ENCODE peak calls at places on chromosomes 2 and 18, in seven cellular contexts. One of them, this sample, is unnamed.

GRCh38 chr2:128370468-128371247 is 52.0 kb upstream of the HS6ST1 start:
- DNase-seq in GM12878: no peak
- DNase-seq in HCT116: no peak
- DNase-seq in H1: no peak
- DNase-seq in K562: no peak
- DNase-seq in SK-N-SH: no peak
- DNase-seq in HepG2: no peak
- DNase-seq in this sample: no peak

GRCh38 chr18:22517356-22517755 is 99.6 kb upstream of the CTAGE1 start:
- DNase-seq in GM12878: no peak
- DNase-seq in HCT116: no peak
- DNase-seq in H1: no peak
- DNase-seq in K562: no peak
- DNase-seq in SK-N-SH: no peak
- DNase-seq in HepG2: no peak
- DNase-seq in this sample: no peak

GRCh38 chr2:136448986-136449780 is 316.2 kb upstream of the THSD7B start:
- DNase-seq in GM12878: no peak
- DNase-seq in HCT116: no peak
- DNase-seq in H1: no peak
- DNase-seq in K562: no peak
- DNase-seq in SK-N-SH: peak; percentile 39
- DNase-seq in HepG2: no peak
- DNase-seq in this sample: no peak

GRCh38 chr2:231308219-231308618 is 87.3 kb upstream of the B3GNT7 start:
- DNase-seq in GM12878: no peak
- DNase-seq in HCT116: no peak
- DNase-seq in H1: no peak
- DNase-seq in K562: no peak
- DNase-seq in SK-N-SH: no peak
- DNase-seq in HepG2: no peak
- DNase-seq in this sample: no peak

GRCh38 chr2:224343226-224343625 is 58.7 kb downstream of the FAM124B start:
- DNase-seq in GM12878: no peak
- DNase-seq in HCT116: no peak
- DNase-seq in H1: no peak
- DNase-seq in K562: no peak
- DNase-seq in SK-N-SH: no peak
- DNase-seq in HepG2: no peak
- DNase-seq in this sample: no peak

GRCh38 chr2:12340164-12340563 is 376.6 kb upstream of the TRIB2 start:
- DNase-seq in GM12878: no peak
- DNase-seq in HCT116: no peak
- DNase-seq in H1: no peak
- DNase-seq in K562: no peak
- DNase-seq in SK-N-SH: no peak
- DNase-seq in HepG2: no peak
- DNase-seq in this sample: no peak

GRCh38 chr2:78245394-78246140 is 723.4 kb upstream of the LRRTM4 start:
- DNase-seq in GM12878: no peak
- DNase-seq in HCT116: no peak
- DNase-seq in H1: no peak
- DNase-seq in K562: no peak
- DNase-seq in SK-N-SH: no peak
- DNase-seq in HepG2: peak; percentile 13
- DNase-seq in this sample: no peak

GRCh38 chr2:135664623-135665068 is 77.0 kb upstream of the UBXN4 start:
- DNase-seq in GM12878: peak; percentile 44
- DNase-seq in HCT116: no peak
- DNase-seq in H1: no peak
- DNase-seq in K562: no peak
- DNase-seq in SK-N-SH: no peak
- DNase-seq in HepG2: no peak
- DNase-seq in this sample: peak; percentile 0

GRCh38 chr2:128395640-128396499 is 77.2 kb upstream of the HS6ST1 start:
- DNase-seq in GM12878: no peak
- DNase-seq in HCT116: no peak
- DNase-seq in H1: no peak
- DNase-seq in K562: no peak
- DNase-seq in SK-N-SH: peak; percentile 10
- DNase-seq in HepG2: no peak
- DNase-seq in this sample: no peak

GRCh38 chr2:227125506-227125905 is 38.5 kb downstream of the COL4A4 start:
- DNase-seq in GM12878: no peak
- DNase-seq in HCT116: no peak
- DNase-seq in H1: peak; percentile 60
- DNase-seq in K562: no peak
- DNase-seq in SK-N-SH: peak; percentile 7
- DNase-seq in HepG2: peak; percentile 25
- DNase-seq in this sample: peak; percentile 13

GRCh38 chr18:62030091-62030985 is 137.5 kb upstream of the RNF152 start:
- DNase-seq in GM12878: no peak
- DNase-seq in HCT116: no peak
- DNase-seq in H1: no peak
- DNase-seq in K562: no peak
- DNase-seq in SK-N-SH: peak; percentile 10
- DNase-seq in HepG2: no peak
- DNase-seq in this sample: no peak

GRCh38 chr2:224523626-224524577 is 61.3 kb downstream of the CUL3 start:
- DNase-seq in GM12878: no peak
- DNase-seq in HCT116: no peak
- DNase-seq in H1: no peak
- DNase-seq in K562: no peak
- DNase-seq in SK-N-SH: no peak
- DNase-seq in HepG2: no peak
- DNase-seq in this sample: no peak

GRCh38 chr18:60508108-60508507 is 135.5 kb upstream of the MC4R start:
- DNase-seq in GM12878: no peak
- DNase-seq in HCT116: no peak
- DNase-seq in H1: no peak
- DNase-seq in K562: no peak
- DNase-seq in SK-N-SH: peak; percentile 10
- DNase-seq in HepG2: no peak
- DNase-seq in this sample: no peak

GRCh38 chr2:101147971-101148370 is 3.2 kb downstream of the TBC1D8 start:
- DNase-seq in GM12878: no peak
- DNase-seq in HCT116: no peak
- DNase-seq in H1: no peak
- DNase-seq in K562: no peak
- DNase-seq in SK-N-SH: no peak
- DNase-seq in HepG2: no peak
- DNase-seq in this sample: no peak

GRCh38 chr2:10912796-10913445 is 1.2 kb downstream of the KCNF1 start:
- DNase-seq in GM12878: no peak
- DNase-seq in HCT116: no peak
- DNase-seq in H1: no peak
- DNase-seq in K562: no peak
- DNase-seq in SK-N-SH: no peak
- DNase-seq in HepG2: no peak
- DNase-seq in this sample: no peak

GRCh38 chr2:10909996-10910341 is 1.8 kb upstream of the KCNF1 start:
- DNase-seq in GM12878: no peak
- DNase-seq in HCT116: no peak
- DNase-seq in H1: no peak
- DNase-seq in K562: no peak
- DNase-seq in SK-N-SH: no peak
- DNase-seq in HepG2: no peak
- DNase-seq in this sample: no peak

GRCh38 chr2:10912076-10912731 is 470 bp downstream of the KCNF1 start:
- DNase-seq in GM12878: no peak
- DNase-seq in HCT116: no peak
- DNase-seq in H1: no peak
- DNase-seq in K562: no peak
- DNase-seq in SK-N-SH: peak; percentile 86
- DNase-seq in HepG2: no peak
- DNase-seq in this sample: no peak

GRCh38 chr2:10910625-10911024 is 1.1 kb upstream of the KCNF1 start:
- DNase-seq in GM12878: no peak
- DNase-seq in HCT116: no peak
- DNase-seq in H1: no peak
- DNase-seq in K562: no peak
- DNase-seq in SK-N-SH: no peak
- DNase-seq in HepG2: no peak
- DNase-seq in this sample: no peak

GRCh38 chr2:10911291-10912075 is at the start of gene KCNF1:
- DNase-seq in GM12878: no peak
- DNase-seq in HCT116: no peak
- DNase-seq in H1: no peak
- DNase-seq in K562: no peak
- DNase-seq in SK-N-SH: peak; percentile 90
- DNase-seq in HepG2: peak; percentile 68
- DNase-seq in this sample: peak; percentile 72
- TF ChIP-seq JUND in GM12878: no peak
- TF ChIP-seq JUND in HCT116: no peak
- TF ChIP-seq JUND in H1: no peak
- TF ChIP-seq JUND in K562: no peak
- TF ChIP-seq JUND in SK-N-SH: no peak
- TF ChIP-seq JUND in HepG2: no peak
- TF ChIP-seq JUND in this sample: no peak

GRCh38 chr2:233409286-233409991 is 55.1 kb downstream of the DGKD start:
- DNase-seq in GM12878: no peak
- DNase-seq in HCT116: no peak
- DNase-seq in H1: peak; percentile 22
- DNase-seq in K562: peak; percentile 18
- DNase-seq in SK-N-SH: no peak
- DNase-seq in HepG2: no peak
- DNase-seq in this sample: no peak

GRCh38 chr2:233406865-233407264 is 52.6 kb downstream of the DGKD start:
- DNase-seq in GM12878: no peak
- DNase-seq in HCT116: no peak
- DNase-seq in H1: no peak
- DNase-seq in K562: no peak
- DNase-seq in SK-N-SH: no peak
- DNase-seq in HepG2: no peak
- DNase-seq in this sample: no peak

GRCh38 chr2:233410191-233410760 is 56.0 kb downstream of the DGKD start:
- DNase-seq in GM12878: no peak
- DNase-seq in HCT116: no peak
- DNase-seq in H1: no peak
- DNase-seq in K562: no peak
- DNase-seq in SK-N-SH: no peak
- DNase-seq in HepG2: no peak
- DNase-seq in this sample: no peak

GRCh38 chr2:233411162-233411561 is 56.9 kb downstream of the DGKD start:
- DNase-seq in GM12878: no peak
- DNase-seq in HCT116: no peak
- DNase-seq in H1: no peak
- DNase-seq in K562: no peak
- DNase-seq in SK-N-SH: no peak
- DNase-seq in HepG2: no peak
- DNase-seq in this sample: no peak

GRCh38 chr2:233408366-233409285 is 54.3 kb downstream of the DGKD start:
- DNase-seq in GM12878: no peak
- DNase-seq in HCT116: no peak
- DNase-seq in H1: peak; percentile 32
- DNase-seq in K562: no peak
- DNase-seq in SK-N-SH: no peak
- DNase-seq in HepG2: no peak
- DNase-seq in this sample: no peak
- TF ChIP-seq JUND in GM12878: no peak
- TF ChIP-seq JUND in HCT116: no peak
- TF ChIP-seq JUND in H1: no peak
- TF ChIP-seq JUND in K562: no peak
- TF ChIP-seq JUND in SK-N-SH: no peak
- TF ChIP-seq JUND in HepG2: no peak
- TF ChIP-seq JUND in this sample: no peak

GRCh38 chr18:45774065-45774521 is 50.1 kb downstream of the SLC14A1 start:
- DNase-seq in GM12878: no peak
- DNase-seq in HCT116: no peak
- DNase-seq in H1: no peak
- DNase-seq in K562: no peak
- DNase-seq in SK-N-SH: no peak
- DNase-seq in HepG2: no peak
- DNase-seq in this sample: peak; percentile 49
- TF ChIP-seq JUND in GM12878: no peak
- TF ChIP-seq JUND in HCT116: no peak
- TF ChIP-seq JUND in H1: no peak
- TF ChIP-seq JUND in K562: no peak
- TF ChIP-seq JUND in SK-N-SH: no peak
- TF ChIP-seq JUND in HepG2: no peak
- TF ChIP-seq JUND in this sample: no peak

GRCh38 chr2:239821694-239822075 is 203.5 kb downstream of the NDUFA10 start:
- DNase-seq in GM12878: no peak
- DNase-seq in HCT116: no peak
- DNase-seq in H1: no peak
- DNase-seq in K562: no peak
- DNase-seq in SK-N-SH: no peak
- DNase-seq in HepG2: no peak
- DNase-seq in this sample: no peak
- TF ChIP-seq JUND in GM12878: no peak
- TF ChIP-seq JUND in HCT116: no peak
- TF ChIP-seq JUND in H1: no peak
- TF ChIP-seq JUND in K562: no peak
- TF ChIP-seq JUND in SK-N-SH: no peak
- TF ChIP-seq JUND in HepG2: no peak
- TF ChIP-seq JUND in this sample: no peak

GRCh38 chr2:113162869-113163268 is 10.9 kb upstream of the PSD4 start:
- DNase-seq in GM12878: no peak
- DNase-seq in HCT116: no peak
- DNase-seq in H1: no peak
- DNase-seq in K562: no peak
- DNase-seq in SK-N-SH: no peak
- DNase-seq in HepG2: no peak
- DNase-seq in this sample: no peak

GRCh38 chr2:113160248-113160647 is 13.5 kb upstream of the PSD4 start:
- DNase-seq in GM12878: no peak
- DNase-seq in HCT116: no peak
- DNase-seq in H1: no peak
- DNase-seq in K562: no peak
- DNase-seq in SK-N-SH: no peak
- DNase-seq in HepG2: no peak
- DNase-seq in this sample: no peak

GRCh38 chr2:113158884-113159553 is 14.8 kb upstream of the PSD4 start:
- DNase-seq in GM12878: no peak
- DNase-seq in HCT116: no peak
- DNase-seq in H1: peak; percentile 24
- DNase-seq in K562: no peak
- DNase-seq in SK-N-SH: no peak
- DNase-seq in HepG2: no peak
- DNase-seq in this sample: peak; percentile 71

GRCh38 chr2:113162173-113162572 is 11.6 kb upstream of the PSD4 start:
- DNase-seq in GM12878: no peak
- DNase-seq in HCT116: no peak
- DNase-seq in H1: no peak
- DNase-seq in K562: no peak
- DNase-seq in SK-N-SH: no peak
- DNase-seq in HepG2: no peak
- DNase-seq in this sample: no peak

GRCh38 chr2:113160962-113161361 is 12.8 kb upstream of the PSD4 start:
- DNase-seq in GM12878: no peak
- DNase-seq in HCT116: no peak
- DNase-seq in H1: peak; percentile 35
- DNase-seq in K562: no peak
- DNase-seq in SK-N-SH: no peak
- DNase-seq in HepG2: no peak
- DNase-seq in this sample: no peak
- TF ChIP-seq JUND in GM12878: no peak
- TF ChIP-seq JUND in HCT116: no peak
- TF ChIP-seq JUND in H1: no peak
- TF ChIP-seq JUND in K562: no peak
- TF ChIP-seq JUND in SK-N-SH: no peak
- TF ChIP-seq JUND in HepG2: no peak
- TF ChIP-seq JUND in this sample: no peak

This sample was measured in T47D.